ENCODE peak calls at places on chromosomes 5 and 9, in seven cellular contexts. I is dorsolateral prefrontal cortex, N is left ventricle myocardium inferior, Y is colonic mucosa, L is uterus, Z is fibroblast of lung, J is fibroblast of pulmonary artery. P is an unnamed sample.

GRCh38 chr9:121499427-121500164 is at the start of gene GGTA1:
- DNase-seq in I (no peak), L (peak), N (peak), J (peak), Y (peak), Z (peak), P (peak)

GRCh38 chr5:136174021-136174659 is 18.8 kb downstream of the SMIM32 start:
- DNase-seq in Y (no peak), J (peak), Z (peak), L (no peak), I (no peak), N (no peak), P (no peak)

GRCh38 chr9:120928015-120928719 is 1.6 kb upstream of the TRAF1 start:
- DNase-seq in Y (peak), N (peak), I (no peak), L (peak), Z (no peak), J (no peak), P (peak)

GRCh38 chr5:134547579-134547978 is 22.1 kb downstream of the JADE2 start:
- DNase-seq in Z (peak), J (peak), I (no peak), L (peak), N (peak), Y (no peak), P (no peak)

GRCh38 chr5:57366744-57367143 is 115.9 kb downstream of the ACTBL2 start:
- DNase-seq in Y (no peak), L (no peak), I (no peak), J (peak), N (no peak), Z (no peak), P (no peak)

GRCh38 chr9:32378496-32378895 is 5.9 kb upstream of the ACO1 start:
- DNase-seq in N (no peak), Z (peak), Y (peak), L (no peak), I (no peak), J (peak), P (no peak)

GRCh38 chr9:19161257-19162025 is 34.1 kb upstream of the PLIN2 start:
- DNase-seq in L (peak), Z (peak), Y (peak), N (no peak), J (peak), I (no peak), P (no peak)

GRCh38 chr5:99248066-99248465 is 319.3 kb upstream of the CHD1 start:
- DNase-seq in Z (no peak), N (no peak), Y (no peak), I (no peak), L (no peak), J (no peak), P (no peak)

GRCh38 chr9:128149951-128150593 is 819 bp downstream of the LCN2 start:
- DNase-seq in Z (no peak), L (no peak), N (no peak), J (no peak), I (peak), Y (no peak), P (no peak)

GRCh38 chr5:149794338-149795023 is 64.4 kb downstream of the PPARGC1B start:
- DNase-seq in I (no peak), Y (no peak), J (no peak), Z (no peak), N (peak), L (no peak), P (no peak)

GRCh38 chr5:165188555-165189260 is 1683.3 kb downstream of the MAT2B start:
- DNase-seq in Y (no peak), L (no peak), N (no peak), I (no peak), J (no peak), Z (no peak), P (no peak)

GRCh38 chr9:14213504-14213903 is 100.4 kb downstream of the NFIB start:
- DNase-seq in N (no peak), Z (no peak), J (no peak), Y (no peak), I (no peak), L (no peak), P (no peak)

GRCh38 chr5:129619782-129620181 is 128.1 kb upstream of the MINAR2 start:
- DNase-seq in N (no peak), J (no peak), I (no peak), L (no peak), Y (no peak), Z (no peak), P (no peak)

GRCh38 chr9:132937463-132937901 is 6.9 kb downstream of the TSC1 start:
- DNase-seq in Y (no peak), J (peak), N (no peak), I (no peak), Z (no peak), L (no peak), P (no peak)

GRCh38 chr5:26700759-26701384 is 337.5 kb downstream of the CDH9 start:
- DNase-seq in N (no peak), Y (no peak), Z (no peak), L (no peak), J (no peak), I (no peak), P (no peak)

GRCh38 chr9:69768716-69769115 is 8.9 kb upstream of the PTAR1 start:
- DNase-seq in L (no peak), N (no peak), Z (no peak), Y (no peak), I (no peak), J (peak), P (no peak)

GRCh38 chr5:159916841-159917761 is 819 bp downstream of the ADRA1B start:
- DNase-seq in Y (no peak), Z (no peak), L (no peak), N (no peak), J (no peak), I (no peak), P (no peak)
- TF ChIP-seq CTCF in Y (no peak), Z (no peak), L (no peak), N (no peak), J (no peak), I (no peak), P (no peak)

GRCh38 chr9:71628247-71628646 is 140.1 kb downstream of the CEMIP2 start:
- DNase-seq in I (no peak), J (peak), Y (no peak), N (no peak), L (no peak), Z (peak), P (no peak)
- TF ChIP-seq CTCF in I (no peak), J (peak), Y (peak), N (peak), L (no peak), Z (peak), P (no peak)

GRCh38 chr9:129720181-129720864 is 32.5 kb downstream of the PTGES start:
- DNase-seq in J (no peak), Y (no peak), N (no peak), I (no peak), L (no peak), Z (no peak), P (no peak)
- TF ChIP-seq CTCF in J (peak), Y (no peak), N (no peak), I (no peak), L (no peak), Z (no peak), P (peak)

DNA sequence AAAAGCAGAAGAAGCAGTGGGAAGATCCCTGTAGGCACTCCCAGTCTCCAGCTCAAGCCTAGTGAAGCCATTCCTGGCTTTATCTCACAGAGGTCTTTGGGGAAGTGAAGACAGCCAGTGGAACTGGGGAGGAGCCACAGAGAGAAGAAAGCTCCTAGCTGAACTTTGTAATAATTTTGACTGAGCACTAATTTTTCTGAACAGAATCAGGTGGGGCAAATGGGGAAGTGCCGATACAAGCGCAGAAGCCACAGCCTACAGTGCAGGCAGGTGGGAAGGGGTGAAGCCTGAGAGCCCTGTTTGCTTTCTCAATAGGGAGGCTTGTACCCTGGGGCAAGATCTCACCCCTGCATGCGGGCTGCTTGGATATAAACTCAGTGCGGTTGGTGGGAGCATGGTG is 48.4 kb upstream of the SNAPC3 start:
- DNase-seq in J (no peak), L (no peak), Z (no peak), I (no peak), Y (no peak), N (no peak), P (no peak)
- TF ChIP-seq CTCF in J (no peak), L (no peak), Z (no peak), I (no peak), Y (no peak), N (no peak), P (no peak)

GRCh38 chr9:101486693-101487442 is 46.8 kb upstream of the RNF20 start:
- DNase-seq in L (peak), N (peak), Z (peak), I (peak), J (peak), Y (peak), P (peak)
- TF ChIP-seq CTCF in L (peak), N (no peak), Z (peak), I (peak), J (no peak), Y (peak), P (no peak)

GRCh38 chr9:119487118-119487827 is 118.0 kb upstream of the BRINP1 start:
- DNase-seq in Y (no peak), L (no peak), Z (no peak), N (no peak), J (no peak), I (no peak), P (no peak)
- TF ChIP-seq CTCF in Y (no peak), L (no peak), Z (no peak), N (no peak), J (no peak), I (no peak), P (no peak)

DNA sequence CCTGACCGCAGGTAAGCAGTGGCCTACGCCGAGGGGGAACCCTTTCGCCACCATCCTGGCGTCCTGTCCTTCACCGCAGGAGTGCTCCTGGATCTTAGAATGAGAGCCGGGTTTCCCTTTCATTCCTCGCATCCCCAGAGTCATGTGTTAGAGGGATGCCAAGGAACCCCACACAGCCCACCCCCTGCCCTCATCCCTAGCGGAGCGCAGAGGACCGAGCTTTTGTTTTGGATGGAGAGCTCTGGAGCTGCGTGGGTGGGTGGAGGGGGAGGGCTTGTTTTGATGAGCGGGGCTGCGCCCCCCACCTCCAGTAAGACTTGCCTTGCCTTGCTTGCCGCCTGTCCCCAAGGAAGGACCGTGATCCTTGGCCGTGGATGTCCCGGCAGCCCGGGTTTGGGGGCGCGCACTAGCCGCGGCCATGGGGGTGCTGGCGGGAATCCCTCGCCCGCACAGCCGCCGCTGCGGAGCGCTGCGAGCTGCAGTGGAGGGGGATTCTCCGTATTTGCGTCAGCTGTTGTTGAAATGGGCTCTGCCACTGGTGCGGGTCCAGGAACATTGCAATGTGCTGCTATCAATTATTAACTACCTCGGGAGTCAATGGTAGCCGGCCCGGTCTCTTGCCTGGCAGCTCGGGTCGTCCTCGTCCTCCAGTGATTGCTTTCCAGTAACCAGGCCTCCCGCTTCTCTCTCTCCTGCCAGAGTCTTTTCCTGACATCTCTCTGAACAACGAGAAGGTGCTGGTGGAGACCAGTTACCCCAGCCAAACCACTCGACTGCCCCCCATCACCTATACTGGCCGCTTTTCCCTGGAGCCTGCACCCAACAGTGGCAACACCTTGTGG is 1.0 kb downstream of the EGR1 start:
- DNase-seq in J (peak), Z (peak), N (no peak), L (peak), Y (peak), I (no peak), P (no peak)
- TF ChIP-seq CTCF in J (no peak), Z (no peak), N (no peak), L (no peak), Y (no peak), I (no peak), P (no peak)

GRCh38 chr9:83622814-83623633 is at the start of gene IDNK:
- DNase-seq in Z (peak), I (peak), Y (peak), L (peak), J (peak), N (peak), P (peak)

GRCh38 chr9:83622433-83622813 is 520 bp upstream of the IDNK start:
- DNase-seq in N (no peak), Y (no peak), J (no peak), Z (no peak), I (no peak), L (no peak), P (no peak)

GRCh38 chr9:83620841-83621636 is 1.9 kb upstream of the IDNK start:
- DNase-seq in I (no peak), J (peak), N (peak), Y (peak), L (no peak), Z (peak), P (no peak)

GRCh38 chr9:83625120-83625710 is 2.3 kb downstream of the IDNK start:
- DNase-seq in N (no peak), I (no peak), L (no peak), J (no peak), Y (no peak), Z (no peak), P (no peak)

DNA sequence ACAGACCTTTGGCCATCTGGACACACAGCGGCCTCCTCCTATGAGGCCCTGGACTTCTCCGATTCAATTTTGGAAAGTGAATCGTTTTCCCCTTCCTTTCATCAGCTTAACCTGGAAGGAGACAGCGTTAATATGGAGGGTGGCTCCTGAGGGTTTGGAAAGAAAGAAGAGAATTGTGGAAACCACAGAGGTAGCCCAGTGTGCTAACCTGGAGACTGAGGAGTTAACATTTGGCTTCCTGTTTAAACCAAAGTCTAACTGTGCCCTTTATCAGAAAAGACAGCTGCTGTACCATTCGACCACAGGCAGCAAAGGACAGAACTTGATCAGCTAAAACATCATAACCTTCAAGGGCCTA is 670 bp downstream of the IDNK start:
- DNase-seq in I (no peak), Y (peak), L (no peak), J (no peak), N (no peak), Z (no peak), P (no peak)
- TF ChIP-seq CTCF in I (no peak), Y (no peak), L (no peak), J (no peak), N (no peak), Z (no peak), P (no peak)

P was measured in mesothelial cell of epicardium.